ENCODE peak calls at places on chromosomes 7 and 10, in six cellular contexts. One of them, this sample, is unnamed.

GRCh38 chr7:24756545-24756988 is 697 bp downstream of the GSDME start:
- DNase-seq in PC-9: no peak
- DNase-seq in fibroblast of lung: no peak
- DNase-seq in upper lobe of right lung: no peak
- DNase-seq in effector memory CD4-positive, alpha-beta T cell: no peak
- DNase-seq in fibroblast of mammary gland: no peak
- DNase-seq in this sample: no peak

GRCh38 chr10:44386546-44387052 is 1.7 kb upstream of the CXCL12 start:
- DNase-seq in PC-9: peak; percentile 42
- DNase-seq in fibroblast of lung: peak; percentile 61
- DNase-seq in upper lobe of right lung: peak; percentile 77
- DNase-seq in effector memory CD4-positive, alpha-beta T cell: no peak
- DNase-seq in fibroblast of mammary gland: peak; percentile 52
- DNase-seq in this sample: peak; percentile 81

GRCh38 chr10:101829561-101830315 is 11.5 kb upstream of the OGA start:
- DNase-seq in PC-9: no peak
- DNase-seq in fibroblast of lung: no peak
- DNase-seq in upper lobe of right lung: peak; percentile 76
- DNase-seq in effector memory CD4-positive, alpha-beta T cell: peak; percentile 47
- DNase-seq in fibroblast of mammary gland: peak; percentile 25
- DNase-seq in this sample: peak; percentile 50

GRCh38 chr10:12712284-12712983 is 289.1 kb downstream of the CCDC3 start:
- DNase-seq in PC-9: no peak
- DNase-seq in fibroblast of lung: no peak
- DNase-seq in upper lobe of right lung: no peak
- DNase-seq in effector memory CD4-positive, alpha-beta T cell: no peak
- DNase-seq in fibroblast of mammary gland: no peak
- DNase-seq in this sample: no peak

GRCh38 chr7:28017372-28017771 is 163.2 kb downstream of the JAZF1 start:
- DNase-seq in PC-9: no peak
- DNase-seq in fibroblast of lung: peak; percentile 72
- DNase-seq in upper lobe of right lung: no peak
- DNase-seq in effector memory CD4-positive, alpha-beta T cell: no peak
- DNase-seq in fibroblast of mammary gland: peak; percentile 77
- DNase-seq in this sample: no peak

GRCh38 chr10:22605168-22605567 is 109.2 kb downstream of the PIP4K2A start:
- DNase-seq in PC-9: no peak
- DNase-seq in fibroblast of lung: peak; percentile 89
- DNase-seq in upper lobe of right lung: no peak
- DNase-seq in effector memory CD4-positive, alpha-beta T cell: no peak
- DNase-seq in fibroblast of mammary gland: peak; percentile 87
- DNase-seq in this sample: no peak

GRCh38 chr10:124599588-124600050 is 138.0 kb downstream of the LHPP start:
- DNase-seq in PC-9: no peak
- DNase-seq in fibroblast of lung: no peak
- DNase-seq in upper lobe of right lung: no peak
- DNase-seq in effector memory CD4-positive, alpha-beta T cell: no peak
- DNase-seq in fibroblast of mammary gland: no peak
- DNase-seq in this sample: no peak

GRCh38 chr7:93245525-93246432 is 13.6 kb downstream of the VPS50 start:
- DNase-seq in PC-9: no peak
- DNase-seq in fibroblast of lung: peak; percentile 29
- DNase-seq in upper lobe of right lung: no peak
- DNase-seq in effector memory CD4-positive, alpha-beta T cell: no peak
- DNase-seq in fibroblast of mammary gland: peak; percentile 46
- DNase-seq in this sample: no peak

GRCh38 chr7:98364220-98364619 is 36.7 kb downstream of the BAIAP2L1 start:
- DNase-seq in PC-9: no peak
- DNase-seq in fibroblast of lung: no peak
- DNase-seq in upper lobe of right lung: no peak
- DNase-seq in effector memory CD4-positive, alpha-beta T cell: no peak
- DNase-seq in fibroblast of mammary gland: no peak
- DNase-seq in this sample: no peak

GRCh38 chr10:93816123-93816747 is 58.5 kb downstream of the LGI1 start:
- DNase-seq in PC-9: peak; percentile 49
- DNase-seq in fibroblast of lung: peak; percentile 59
- DNase-seq in upper lobe of right lung: peak; percentile 78
- DNase-seq in effector memory CD4-positive, alpha-beta T cell: no peak
- DNase-seq in fibroblast of mammary gland: peak; percentile 60
- DNase-seq in this sample: peak; percentile 46

GRCh38 chr7:129386563-129386962 is 47.7 kb upstream of the STRIP2 start:
- DNase-seq in PC-9: no peak
- DNase-seq in fibroblast of lung: no peak
- DNase-seq in upper lobe of right lung: no peak
- DNase-seq in effector memory CD4-positive, alpha-beta T cell: no peak
- DNase-seq in fibroblast of mammary gland: no peak
- DNase-seq in this sample: no peak

GRCh38 chr7:116828281-116828680 is 34.1 kb upstream of the CAPZA2 start:
- DNase-seq in PC-9: no peak
- DNase-seq in fibroblast of lung: no peak
- DNase-seq in upper lobe of right lung: no peak
- DNase-seq in effector memory CD4-positive, alpha-beta T cell: no peak
- DNase-seq in fibroblast of mammary gland: no peak
- DNase-seq in this sample: no peak

GRCh38 chr10:132677905-132678298 is 108.0 kb downstream of the NKX6-2 start:
- DNase-seq in PC-9: no peak
- DNase-seq in fibroblast of lung: no peak
- DNase-seq in upper lobe of right lung: peak; percentile 46
- DNase-seq in effector memory CD4-positive, alpha-beta T cell: no peak
- DNase-seq in fibroblast of mammary gland: no peak
- DNase-seq in this sample: peak; percentile 6

GRCh38 chr10:90787906-90788491 is 69.8 kb downstream of the HTR7 start:
- DNase-seq in PC-9: peak; percentile 24
- DNase-seq in fibroblast of lung: peak; percentile 24
- DNase-seq in upper lobe of right lung: no peak
- DNase-seq in effector memory CD4-positive, alpha-beta T cell: no peak
- DNase-seq in fibroblast of mammary gland: peak; percentile 42
- DNase-seq in this sample: peak; percentile 41

GRCh38 chr7:143362126-143362961 is at the start of gene FAM131B:
- DNase-seq in PC-9: no peak
- DNase-seq in fibroblast of lung: no peak
- DNase-seq in upper lobe of right lung: no peak
- DNase-seq in effector memory CD4-positive, alpha-beta T cell: no peak
- DNase-seq in fibroblast of mammary gland: no peak
- DNase-seq in this sample: no peak

GRCh38 chr7:111392294-111392693 is 170.0 kb downstream of the IMMP2L start:
- DNase-seq in PC-9: no peak
- DNase-seq in fibroblast of lung: no peak
- DNase-seq in upper lobe of right lung: no peak
- DNase-seq in effector memory CD4-positive, alpha-beta T cell: no peak
- DNase-seq in fibroblast of mammary gland: no peak
- DNase-seq in this sample: no peak

GRCh38 chr7:11648980-11649379 is 183.0 kb downstream of the THSD7A start:
- DNase-seq in PC-9: no peak
- DNase-seq in fibroblast of lung: peak; percentile 72
- DNase-seq in upper lobe of right lung: no peak
- DNase-seq in effector memory CD4-positive, alpha-beta T cell: no peak
- DNase-seq in fibroblast of mammary gland: peak; percentile 55
- DNase-seq in this sample: no peak

GRCh38 chr7:2619120-2619519 is 12.7 kb upstream of the TTYH3 start:
- DNase-seq in PC-9: no peak
- DNase-seq in fibroblast of lung: peak; percentile 78
- DNase-seq in upper lobe of right lung: no peak
- DNase-seq in effector memory CD4-positive, alpha-beta T cell: no peak
- DNase-seq in fibroblast of mammary gland: peak; percentile 74
- DNase-seq in this sample: no peak

GRCh38 chr7:18575989-18576572 is 80.5 kb downstream of the HDAC9 start:
- DNase-seq in PC-9: no peak
- DNase-seq in fibroblast of lung: no peak
- DNase-seq in upper lobe of right lung: no peak
- DNase-seq in effector memory CD4-positive, alpha-beta T cell: no peak
- DNase-seq in fibroblast of mammary gland: no peak
- DNase-seq in this sample: no peak

GRCh38 chr7:74657692-74658170 is at the start of gene GTF2I:
- DNase-seq in PC-9: no peak
- DNase-seq in fibroblast of lung: no peak
- DNase-seq in upper lobe of right lung: no peak
- DNase-seq in effector memory CD4-positive, alpha-beta T cell: no peak
- DNase-seq in fibroblast of mammary gland: no peak
- DNase-seq in this sample: no peak

GRCh38 chr10:7481382-7481765 is 70.5 kb upstream of the SFMBT2 start:
- DNase-seq in PC-9: no peak
- DNase-seq in fibroblast of lung: peak; percentile 9
- DNase-seq in upper lobe of right lung: no peak
- DNase-seq in effector memory CD4-positive, alpha-beta T cell: no peak
- DNase-seq in fibroblast of mammary gland: no peak
- DNase-seq in this sample: no peak
- H3K4me3 ChIP-seq in PC-9: no peak overlapping the region
- H3K4me3 ChIP-seq in fibroblast of lung: no peak overlapping the region
- H3K4me3 ChIP-seq in upper lobe of right lung: no peak overlapping the region
- H3K4me3 ChIP-seq in effector memory CD4-positive, alpha-beta T cell: no peak overlapping the region
- H3K4me3 ChIP-seq in fibroblast of mammary gland: no peak overlapping the region
- H3K4me3 ChIP-seq in this sample: no peak overlapping the region

GRCh38 chr7:80772347-80773101 is 134.1 kb downstream of the CD36 start:
- DNase-seq in PC-9: no peak
- DNase-seq in fibroblast of lung: no peak
- DNase-seq in upper lobe of right lung: no peak
- DNase-seq in effector memory CD4-positive, alpha-beta T cell: no peak
- DNase-seq in fibroblast of mammary gland: no peak
- DNase-seq in this sample: no peak

GRCh38 chr7:80770061-80770460 is 131.6 kb downstream of the CD36 start:
- DNase-seq in PC-9: no peak
- DNase-seq in fibroblast of lung: no peak
- DNase-seq in upper lobe of right lung: no peak
- DNase-seq in effector memory CD4-positive, alpha-beta T cell: no peak
- DNase-seq in fibroblast of mammary gland: no peak
- DNase-seq in this sample: no peak

GRCh38 chr7:80770675-80771081 is 132.2 kb downstream of the CD36 start:
- DNase-seq in PC-9: no peak
- DNase-seq in fibroblast of lung: peak; percentile 50
- DNase-seq in upper lobe of right lung: no peak
- DNase-seq in effector memory CD4-positive, alpha-beta T cell: no peak
- DNase-seq in fibroblast of mammary gland: no peak
- DNase-seq in this sample: no peak

GRCh38 chr7:80773787-80774508 is 135.5 kb downstream of the CD36 start:
- DNase-seq in PC-9: no peak
- DNase-seq in fibroblast of lung: no peak
- DNase-seq in upper lobe of right lung: no peak
- DNase-seq in effector memory CD4-positive, alpha-beta T cell: no peak
- DNase-seq in fibroblast of mammary gland: no peak
- DNase-seq in this sample: no peak

DNA sequence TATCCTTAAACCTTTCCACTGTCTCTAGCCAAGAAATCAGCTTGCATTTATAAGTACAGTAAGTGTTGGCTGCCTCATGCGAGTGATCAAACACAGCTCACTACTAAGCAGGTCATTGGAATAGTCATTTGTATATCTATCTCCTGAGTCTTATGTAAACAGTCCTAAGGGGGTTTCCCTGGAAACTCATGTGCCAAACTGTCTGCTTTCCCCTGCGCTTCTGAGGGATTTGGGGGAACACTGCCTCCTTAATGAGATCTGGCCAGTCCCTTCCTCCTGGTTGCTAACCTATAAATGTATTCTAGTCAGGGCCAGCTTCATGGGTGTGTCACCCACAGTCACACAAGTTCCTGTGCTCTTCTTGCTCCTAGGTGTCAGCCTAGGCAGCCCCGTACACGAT is 133.1 kb downstream of the CD36 start:
- DNase-seq in PC-9: no peak
- DNase-seq in fibroblast of lung: peak; percentile 70
- DNase-seq in upper lobe of right lung: no peak
- DNase-seq in effector memory CD4-positive, alpha-beta T cell: no peak
- DNase-seq in fibroblast of mammary gland: peak; percentile 36
- DNase-seq in this sample: no peak
- H3K4me3 ChIP-seq in PC-9: no peak overlapping the region
- H3K4me3 ChIP-seq in fibroblast of lung: no peak overlapping the region
- H3K4me3 ChIP-seq in upper lobe of right lung: no peak overlapping the region
- H3K4me3 ChIP-seq in effector memory CD4-positive, alpha-beta T cell: no peak overlapping the region
- H3K4me3 ChIP-seq in fibroblast of mammary gland: no peak overlapping the region
- H3K4me3 ChIP-seq in this sample: no peak overlapping the region

GRCh38 chr10:113028393-113029054 is 78.5 kb downstream of the TCF7L2 start:
- DNase-seq in PC-9: no peak
- DNase-seq in fibroblast of lung: no peak
- DNase-seq in upper lobe of right lung: no peak
- DNase-seq in effector memory CD4-positive, alpha-beta T cell: no peak
- DNase-seq in fibroblast of mammary gland: no peak
- DNase-seq in this sample: no peak
- H3K4me3 ChIP-seq in PC-9: no peak overlapping the region
- H3K4me3 ChIP-seq in fibroblast of lung: no peak overlapping the region
- H3K4me3 ChIP-seq in upper lobe of right lung: no peak overlapping the region
- H3K4me3 ChIP-seq in effector memory CD4-positive, alpha-beta T cell: no peak overlapping the region
- H3K4me3 ChIP-seq in fibroblast of mammary gland: no peak overlapping the region
- H3K4me3 ChIP-seq in this sample: no peak overlapping the region

GRCh38 chr7:26655761-26656160 is 208.6 kb downstream of the SKAP2 start:
- DNase-seq in PC-9: no peak
- DNase-seq in fibroblast of lung: no peak
- DNase-seq in upper lobe of right lung: no peak
- DNase-seq in effector memory CD4-positive, alpha-beta T cell: no peak
- DNase-seq in fibroblast of mammary gland: no peak
- DNase-seq in this sample: no peak
- H3K4me3 ChIP-seq in PC-9: no peak overlapping the region
- H3K4me3 ChIP-seq in fibroblast of lung: no peak overlapping the region
- H3K4me3 ChIP-seq in upper lobe of right lung: no peak overlapping the region
- H3K4me3 ChIP-seq in effector memory CD4-positive, alpha-beta T cell: no peak overlapping the region
- H3K4me3 ChIP-seq in fibroblast of mammary gland: no peak overlapping the region
- H3K4me3 ChIP-seq in this sample: no peak overlapping the region

GRCh38 chr10:26440091-26440445 is 1.9 kb downstream of the APBB1IP start:
- DNase-seq in PC-9: no peak
- DNase-seq in fibroblast of lung: no peak
- DNase-seq in upper lobe of right lung: no peak
- DNase-seq in effector memory CD4-positive, alpha-beta T cell: no peak
- DNase-seq in fibroblast of mammary gland: no peak
- DNase-seq in this sample: no peak
- H3K4me3 ChIP-seq in PC-9: no peak overlapping the region
- H3K4me3 ChIP-seq in fibroblast of lung: no peak overlapping the region
- H3K4me3 ChIP-seq in upper lobe of right lung: peak overlapping the region; percentile 63
- H3K4me3 ChIP-seq in effector memory CD4-positive, alpha-beta T cell: peak overlapping the region; percentile 88
- H3K4me3 ChIP-seq in fibroblast of mammary gland: no peak overlapping the region
- H3K4me3 ChIP-seq in this sample: no peak overlapping the region